ENCODE peak calls at places on chromosomes 4 and X, in nine cellular contexts. One of them, this sample, is unnamed.

GRCh38 chr4:154024097-154024496 is 235.2 kb upstream of the SFRP2 start:
- DNase-seq in endodermal cell: peak; percentile 63
- DNase-seq in MM.1S: no peak
- DNase-seq in glutamatergic neuron: no peak
- DNase-seq in body of pancreas: no peak
- DNase-seq in breast epithelium: no peak
- DNase-seq in pancreas: no peak
- DNase-seq in heart right ventricle: no peak
- DNase-seq in lower leg skin: no peak
- DNase-seq in this sample: no peak

GRCh38 chr4:18981234-18981615 is 959.7 kb upstream of the LCORL start:
- DNase-seq in endodermal cell: no peak
- DNase-seq in MM.1S: peak; percentile 7
- DNase-seq in glutamatergic neuron: no peak
- DNase-seq in body of pancreas: no peak
- DNase-seq in breast epithelium: no peak
- DNase-seq in pancreas: no peak
- DNase-seq in heart right ventricle: no peak
- DNase-seq in lower leg skin: no peak
- DNase-seq in this sample: no peak

GRCh38 chr4:74032064-74032463 is 6.4 kb downstream of the CXCL3 start:
- DNase-seq in endodermal cell: no peak
- DNase-seq in MM.1S: no peak
- DNase-seq in glutamatergic neuron: no peak
- DNase-seq in body of pancreas: no peak
- DNase-seq in breast epithelium: no peak
- DNase-seq in pancreas: no peak
- DNase-seq in heart right ventricle: peak; percentile 25
- DNase-seq in lower leg skin: no peak
- DNase-seq in this sample: no peak

GRCh38 chr4:94160774-94161173 is 46.9 kb upstream of the SMARCAD1 start:
- DNase-seq in endodermal cell: no peak
- DNase-seq in MM.1S: peak; percentile 12
- DNase-seq in glutamatergic neuron: no peak
- DNase-seq in body of pancreas: no peak
- DNase-seq in breast epithelium: no peak
- DNase-seq in pancreas: no peak
- DNase-seq in heart right ventricle: no peak
- DNase-seq in lower leg skin: no peak
- DNase-seq in this sample: no peak

GRCh38 chrX:32966956-32967355 is 244.4 kb downstream of the DMD start:
- DNase-seq in endodermal cell: no peak
- DNase-seq in MM.1S: no peak
- DNase-seq in glutamatergic neuron: no peak
- DNase-seq in body of pancreas: no peak
- DNase-seq in breast epithelium: no peak
- DNase-seq in pancreas: no peak
- DNase-seq in heart right ventricle: no peak
- DNase-seq in lower leg skin: no peak
- DNase-seq in this sample: no peak

GRCh38 chrX:85112270-85112669 is 108.6 kb downstream of the APOOL start:
- DNase-seq in endodermal cell: no peak
- DNase-seq in MM.1S: no peak
- DNase-seq in glutamatergic neuron: no peak
- DNase-seq in body of pancreas: no peak
- DNase-seq in breast epithelium: no peak
- DNase-seq in pancreas: no peak
- DNase-seq in heart right ventricle: no peak
- DNase-seq in lower leg skin: no peak
- DNase-seq in this sample: no peak

GRCh38 chr4:17595471-17596005 is 18.5 kb downstream of the LAP3 start:
- DNase-seq in endodermal cell: no peak
- DNase-seq in MM.1S: peak; percentile 48
- DNase-seq in glutamatergic neuron: no peak
- DNase-seq in body of pancreas: no peak
- DNase-seq in breast epithelium: no peak
- DNase-seq in pancreas: no peak
- DNase-seq in heart right ventricle: no peak
- DNase-seq in lower leg skin: no peak
- DNase-seq in this sample: no peak

GRCh38 chr4:113756005-113756410 is 5.5 kb downstream of the CAMK2D start:
- DNase-seq in endodermal cell: no peak
- DNase-seq in MM.1S: no peak
- DNase-seq in glutamatergic neuron: no peak
- DNase-seq in body of pancreas: no peak
- DNase-seq in breast epithelium: no peak
- DNase-seq in pancreas: no peak
- DNase-seq in heart right ventricle: no peak
- DNase-seq in lower leg skin: no peak
- DNase-seq in this sample: no peak

GRCh38 chr4:174401471-174402130 is 117.9 kb downstream of the CEP44 start:
- DNase-seq in endodermal cell: peak; percentile 58
- DNase-seq in MM.1S: no peak
- DNase-seq in glutamatergic neuron: no peak
- DNase-seq in body of pancreas: no peak
- DNase-seq in breast epithelium: no peak
- DNase-seq in pancreas: no peak
- DNase-seq in heart right ventricle: no peak
- DNase-seq in lower leg skin: no peak
- DNase-seq in this sample: no peak

GRCh38 chr4:174404677-174405076 is 117.6 kb downstream of the HPGD start:
- DNase-seq in endodermal cell: no peak
- DNase-seq in MM.1S: no peak
- DNase-seq in glutamatergic neuron: no peak
- DNase-seq in body of pancreas: no peak
- DNase-seq in breast epithelium: no peak
- DNase-seq in pancreas: no peak
- DNase-seq in heart right ventricle: no peak
- DNase-seq in lower leg skin: no peak
- DNase-seq in this sample: no peak

GRCh38 chr4:174402470-174403176 is 118.9 kb downstream of the CEP44 start:
- DNase-seq in endodermal cell: peak; percentile 74
- DNase-seq in MM.1S: no peak
- DNase-seq in glutamatergic neuron: no peak
- DNase-seq in body of pancreas: no peak
- DNase-seq in breast epithelium: no peak
- DNase-seq in pancreas: no peak
- DNase-seq in heart right ventricle: no peak
- DNase-seq in lower leg skin: no peak
- DNase-seq in this sample: no peak

GRCh38 chr4:174405923-174406322 is 116.4 kb downstream of the HPGD start:
- DNase-seq in endodermal cell: no peak
- DNase-seq in MM.1S: no peak
- DNase-seq in glutamatergic neuron: no peak
- DNase-seq in body of pancreas: no peak
- DNase-seq in breast epithelium: no peak
- DNase-seq in pancreas: no peak
- DNase-seq in heart right ventricle: no peak
- DNase-seq in lower leg skin: no peak
- DNase-seq in this sample: no peak

GRCh38 chr4:174403177-174403543 is 119.1 kb downstream of the HPGD start:
- DNase-seq in endodermal cell: peak; percentile 67
- DNase-seq in MM.1S: no peak
- DNase-seq in glutamatergic neuron: no peak
- DNase-seq in body of pancreas: no peak
- DNase-seq in breast epithelium: no peak
- DNase-seq in pancreas: no peak
- DNase-seq in heart right ventricle: no peak
- DNase-seq in lower leg skin: no peak
- DNase-seq in this sample: no peak
- TF ChIP-seq CTCF in endodermal cell: no peak
- TF ChIP-seq CTCF in MM.1S: no peak
- TF ChIP-seq CTCF in glutamatergic neuron: no peak
- TF ChIP-seq CTCF in body of pancreas: no peak
- TF ChIP-seq CTCF in breast epithelium: no peak
- TF ChIP-seq CTCF in pancreas: no peak
- TF ChIP-seq CTCF in heart right ventricle: no peak
- TF ChIP-seq CTCF in lower leg skin: no peak
- TF ChIP-seq CTCF in this sample: no peak

DNA sequence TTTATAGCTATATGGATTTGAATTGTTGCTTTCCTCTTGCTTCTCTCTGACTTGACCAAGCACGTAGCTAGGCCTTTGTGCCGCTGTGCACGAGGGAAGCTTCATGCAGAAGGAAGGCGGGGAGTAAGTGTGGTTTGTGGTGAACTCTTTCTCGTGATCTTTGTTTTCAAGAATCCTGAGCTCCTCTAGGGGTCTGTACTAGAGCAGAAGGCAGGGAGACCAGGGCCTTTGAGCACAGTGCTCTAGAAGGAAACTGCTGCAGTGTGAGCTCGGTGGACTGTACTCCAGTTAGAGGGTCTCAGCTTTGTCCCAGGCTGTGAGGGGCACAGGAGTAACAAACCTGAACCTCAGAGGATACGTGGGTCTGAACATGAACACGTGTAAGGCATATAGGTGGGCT is 49.0 kb downstream of the AGA start:
- DNase-seq in endodermal cell: no peak
- DNase-seq in MM.1S: no peak
- DNase-seq in glutamatergic neuron: no peak
- DNase-seq in body of pancreas: no peak
- DNase-seq in breast epithelium: no peak
- DNase-seq in pancreas: no peak
- DNase-seq in heart right ventricle: no peak
- DNase-seq in lower leg skin: no peak
- DNase-seq in this sample: no peak
- TF ChIP-seq CTCF in endodermal cell: no peak
- TF ChIP-seq CTCF in MM.1S: no peak
- TF ChIP-seq CTCF in glutamatergic neuron: no peak
- TF ChIP-seq CTCF in body of pancreas: no peak
- TF ChIP-seq CTCF in breast epithelium: no peak
- TF ChIP-seq CTCF in pancreas: no peak
- TF ChIP-seq CTCF in heart right ventricle: no peak
- TF ChIP-seq CTCF in lower leg skin: no peak
- TF ChIP-seq CTCF in this sample: no peak

GRCh38 chrX:153635788-153636668 is 11.0 kb upstream of the DUSP9 start:
- DNase-seq in endodermal cell: peak; percentile 92
- DNase-seq in MM.1S: peak; percentile 38
- DNase-seq in glutamatergic neuron: peak; percentile 34
- DNase-seq in body of pancreas: peak; percentile 51
- DNase-seq in breast epithelium: no peak
- DNase-seq in pancreas: no peak
- DNase-seq in heart right ventricle: no peak
- DNase-seq in lower leg skin: no peak
- DNase-seq in this sample: no peak
- TF ChIP-seq CTCF in endodermal cell: peak; percentile 74
- TF ChIP-seq CTCF in MM.1S: peak; percentile 44
- TF ChIP-seq CTCF in glutamatergic neuron: no peak
- TF ChIP-seq CTCF in body of pancreas: no peak
- TF ChIP-seq CTCF in breast epithelium: no peak
- TF ChIP-seq CTCF in pancreas: no peak
- TF ChIP-seq CTCF in heart right ventricle: no peak
- TF ChIP-seq CTCF in lower leg skin: no peak
- TF ChIP-seq CTCF in this sample: no peak

GRCh38 chr4:139710073-139710472 is 44.5 kb downstream of the MGST2 start:
- DNase-seq in endodermal cell: no peak
- DNase-seq in MM.1S: no peak
- DNase-seq in glutamatergic neuron: no peak
- DNase-seq in body of pancreas: no peak
- DNase-seq in breast epithelium: no peak
- DNase-seq in pancreas: no peak
- DNase-seq in heart right ventricle: no peak
- DNase-seq in lower leg skin: no peak
- DNase-seq in this sample: no peak

GRCh38 chr4:139700568-139700967 is 34.9 kb downstream of the MGST2 start:
- DNase-seq in endodermal cell: no peak
- DNase-seq in MM.1S: no peak
- DNase-seq in glutamatergic neuron: no peak
- DNase-seq in body of pancreas: no peak
- DNase-seq in breast epithelium: no peak
- DNase-seq in pancreas: no peak
- DNase-seq in heart right ventricle: no peak
- DNase-seq in lower leg skin: no peak
- DNase-seq in this sample: no peak

GRCh38 chr4:139709660-139710059 is 44.0 kb downstream of the MGST2 start:
- DNase-seq in endodermal cell: no peak
- DNase-seq in MM.1S: no peak
- DNase-seq in glutamatergic neuron: no peak
- DNase-seq in body of pancreas: no peak
- DNase-seq in breast epithelium: no peak
- DNase-seq in pancreas: no peak
- DNase-seq in heart right ventricle: no peak
- DNase-seq in lower leg skin: no peak
- DNase-seq in this sample: no peak

DNA sequence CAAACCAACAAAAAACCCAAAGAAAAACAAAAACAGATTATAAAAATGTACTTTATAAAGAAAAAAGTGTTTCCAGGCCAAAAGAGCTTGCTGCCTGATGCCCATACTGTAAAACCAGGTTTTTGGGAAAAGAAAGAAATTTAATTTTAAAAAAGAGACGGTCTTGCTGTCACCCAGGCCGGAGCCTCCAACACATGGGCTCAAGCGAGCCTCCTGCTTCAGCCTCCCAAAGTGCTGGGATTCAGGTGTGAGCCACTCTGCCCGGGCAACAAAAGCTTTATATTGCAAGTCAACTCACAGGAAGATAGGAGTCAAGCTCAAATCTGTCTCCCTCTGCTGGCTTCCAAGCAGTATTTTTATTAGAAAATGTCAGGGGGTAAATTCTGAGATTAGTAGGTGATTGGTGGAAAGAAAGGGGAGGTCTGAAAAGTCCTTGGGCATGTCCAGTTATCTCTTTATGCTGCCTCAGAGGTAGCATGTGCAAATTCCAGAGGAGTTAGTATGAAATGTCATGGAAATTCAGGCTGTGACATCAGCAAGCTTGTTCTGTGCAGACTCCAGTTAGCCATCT is 39.4 kb downstream of the MGST2 start:
- DNase-seq in endodermal cell: no peak
- DNase-seq in MM.1S: no peak
- DNase-seq in glutamatergic neuron: no peak
- DNase-seq in body of pancreas: no peak
- DNase-seq in breast epithelium: no peak
- DNase-seq in pancreas: no peak
- DNase-seq in heart right ventricle: no peak
- DNase-seq in lower leg skin: peak; percentile 53
- DNase-seq in this sample: no peak
- TF ChIP-seq CTCF in endodermal cell: peak; percentile 66
- TF ChIP-seq CTCF in MM.1S: peak; percentile 26
- TF ChIP-seq CTCF in glutamatergic neuron: peak; percentile 30
- TF ChIP-seq CTCF in body of pancreas: peak; percentile 9
- TF ChIP-seq CTCF in breast epithelium: no peak
- TF ChIP-seq CTCF in pancreas: no peak
- TF ChIP-seq CTCF in heart right ventricle: no peak
- TF ChIP-seq CTCF in lower leg skin: no peak
- TF ChIP-seq CTCF in this sample: no peak